ENCODE peak calls at places on chromosomes 12 and 14, in seven cellular contexts. One of them, this sample, is unnamed.

GRCh38 chr12:57504033-57504432 is 16.2 kb downstream of the MARS1 start:
- DNase-seq in renal cortical epithelial cell: no peak
- DNase-seq in CD8-positive, alpha-beta memory T cell: no peak
- DNase-seq in SK-MEL-5: no peak
- DNase-seq in D341Med: no peak
- DNase-seq in NCI-H1048: no peak
- DNase-seq in adrenal gland: no peak
- DNase-seq in this sample: no peak

GRCh38 chr12:30930238-30931010 is 3.9 kb downstream of the TSPAN11 start:
- DNase-seq in CD8-positive, alpha-beta memory T cell: no peak
- DNase-seq in D341Med: no peak
- DNase-seq in renal cortical epithelial cell: no peak
- DNase-seq in adrenal gland: no peak
- DNase-seq in SK-MEL-5: no peak
- DNase-seq in NCI-H1048: no peak
- DNase-seq in this sample: no peak

GRCh38 chr12:131074221-131075083 is 120.7 kb downstream of the ADGRD1 start:
- DNase-seq in CD8-positive, alpha-beta memory T cell: no peak
- DNase-seq in SK-MEL-5: no peak
- DNase-seq in D341Med: no peak
- DNase-seq in adrenal gland: peak; percentile 48
- DNase-seq in renal cortical epithelial cell: no peak
- DNase-seq in NCI-H1048: no peak
- DNase-seq in this sample: no peak

GRCh38 chr12:131619106-131619642 is 91.7 kb upstream of the SFSWAP start:
- DNase-seq in NCI-H1048: no peak
- DNase-seq in adrenal gland: no peak
- DNase-seq in renal cortical epithelial cell: no peak
- DNase-seq in SK-MEL-5: no peak
- DNase-seq in D341Med: no peak
- DNase-seq in CD8-positive, alpha-beta memory T cell: no peak
- DNase-seq in this sample: no peak

GRCh38 chr14:96398432-96398831 is 6.5 kb downstream of the AK7 start:
- DNase-seq in CD8-positive, alpha-beta memory T cell: no peak
- DNase-seq in SK-MEL-5: no peak
- DNase-seq in D341Med: no peak
- DNase-seq in adrenal gland: no peak
- DNase-seq in renal cortical epithelial cell: no peak
- DNase-seq in NCI-H1048: no peak
- DNase-seq in this sample: no peak

GRCh38 chr14:38593477-38593876 is 337.6 kb upstream of the CLEC14A start:
- DNase-seq in SK-MEL-5: no peak
- DNase-seq in adrenal gland: no peak
- DNase-seq in CD8-positive, alpha-beta memory T cell: no peak
- DNase-seq in NCI-H1048: no peak
- DNase-seq in D341Med: no peak
- DNase-seq in renal cortical epithelial cell: no peak
- DNase-seq in this sample: no peak

GRCh38 chr14:101022916-101023435 is 119.5 kb upstream of the RTL1 start:
- DNase-seq in adrenal gland: no peak
- DNase-seq in CD8-positive, alpha-beta memory T cell: no peak
- DNase-seq in renal cortical epithelial cell: no peak
- DNase-seq in SK-MEL-5: no peak
- DNase-seq in NCI-H1048: no peak
- DNase-seq in D341Med: no peak
- DNase-seq in this sample: no peak

GRCh38 chr14:96888593-96888992 is 91.4 kb downstream of the VRK1 start:
- DNase-seq in adrenal gland: no peak
- DNase-seq in SK-MEL-5: peak; percentile 21
- DNase-seq in D341Med: no peak
- DNase-seq in NCI-H1048: no peak
- DNase-seq in CD8-positive, alpha-beta memory T cell: no peak
- DNase-seq in renal cortical epithelial cell: no peak
- DNase-seq in this sample: no peak

GRCh38 chr12:132066749-132067148 is 77.4 kb downstream of the DDX51 start:
- DNase-seq in D341Med: no peak
- DNase-seq in SK-MEL-5: no peak
- DNase-seq in NCI-H1048: no peak
- DNase-seq in CD8-positive, alpha-beta memory T cell: no peak
- DNase-seq in renal cortical epithelial cell: no peak
- DNase-seq in adrenal gland: no peak
- DNase-seq in this sample: no peak

GRCh38 chr14:95415993-95416392 is 96.3 kb upstream of the CLMN start:
- DNase-seq in adrenal gland: no peak
- DNase-seq in CD8-positive, alpha-beta memory T cell: no peak
- DNase-seq in D341Med: no peak
- DNase-seq in renal cortical epithelial cell: no peak
- DNase-seq in NCI-H1048: no peak
- DNase-seq in SK-MEL-5: no peak
- DNase-seq in this sample: no peak

GRCh38 chr12:132834181-132834711 is 5.6 kb upstream of the GOLGA3 start:
- DNase-seq in NCI-H1048: no peak
- DNase-seq in renal cortical epithelial cell: no peak
- DNase-seq in D341Med: no peak
- DNase-seq in SK-MEL-5: no peak
- DNase-seq in CD8-positive, alpha-beta memory T cell: peak; percentile 20
- DNase-seq in adrenal gland: no peak
- DNase-seq in this sample: no peak

GRCh38 chr12:106098691-106099200 is 40.0 kb downstream of the NUAK1 start:
- DNase-seq in NCI-H1048: no peak
- DNase-seq in adrenal gland: no peak
- DNase-seq in CD8-positive, alpha-beta memory T cell: no peak
- DNase-seq in renal cortical epithelial cell: no peak
- DNase-seq in SK-MEL-5: no peak
- DNase-seq in D341Med: no peak
- DNase-seq in this sample: no peak

GRCh38 chr12:130669797-130670196 is 46.3 kb downstream of the RIMBP2 start:
- DNase-seq in adrenal gland: no peak
- DNase-seq in CD8-positive, alpha-beta memory T cell: no peak
- DNase-seq in SK-MEL-5: no peak
- DNase-seq in NCI-H1048: no peak
- DNase-seq in renal cortical epithelial cell: no peak
- DNase-seq in D341Med: no peak
- DNase-seq in this sample: no peak

GRCh38 chr12:79512068-79512467 is 178.7 kb downstream of the PAWR start:
- DNase-seq in NCI-H1048: no peak
- DNase-seq in adrenal gland: no peak
- DNase-seq in SK-MEL-5: peak; percentile 49
- DNase-seq in renal cortical epithelial cell: no peak
- DNase-seq in CD8-positive, alpha-beta memory T cell: no peak
- DNase-seq in D341Med: no peak
- DNase-seq in this sample: no peak

GRCh38 chr14:88553886-88554457 is 835 bp downstream of the PTPN21 start:
- DNase-seq in adrenal gland: no peak
- DNase-seq in renal cortical epithelial cell: no peak
- DNase-seq in CD8-positive, alpha-beta memory T cell: no peak
- DNase-seq in NCI-H1048: no peak
- DNase-seq in SK-MEL-5: peak; percentile 3
- DNase-seq in D341Med: no peak
- DNase-seq in this sample: no peak

GRCh38 chr12:31204995-31205582 is 120.9 kb downstream of the SINHCAF start:
- DNase-seq in D341Med: no peak
- DNase-seq in SK-MEL-5: peak; percentile 97
- DNase-seq in renal cortical epithelial cell: peak; percentile 43
- DNase-seq in adrenal gland: no peak
- DNase-seq in CD8-positive, alpha-beta memory T cell: no peak
- DNase-seq in NCI-H1048: peak; percentile 51
- DNase-seq in this sample: no peak

GRCh38 chr12:130115646-130116045 is 46.6 kb upstream of the FZD10 start:
- DNase-seq in D341Med: no peak
- DNase-seq in NCI-H1048: no peak
- DNase-seq in CD8-positive, alpha-beta memory T cell: no peak
- DNase-seq in renal cortical epithelial cell: no peak
- DNase-seq in SK-MEL-5: no peak
- DNase-seq in adrenal gland: no peak
- DNase-seq in this sample: no peak

GRCh38 chr14:72644758-72645489 is 249.0 kb downstream of the DPF3 start:
- DNase-seq in NCI-H1048: no peak
- DNase-seq in CD8-positive, alpha-beta memory T cell: no peak
- DNase-seq in renal cortical epithelial cell: no peak
- DNase-seq in adrenal gland: no peak
- DNase-seq in SK-MEL-5: peak; percentile 13
- DNase-seq in D341Med: no peak
- DNase-seq in this sample: no peak

GRCh38 chr14:105888151-105888550 is 361.8 kb downstream of the TMEM121 start:
- DNase-seq in adrenal gland: no peak
- DNase-seq in CD8-positive, alpha-beta memory T cell: no peak
- DNase-seq in renal cortical epithelial cell: no peak
- DNase-seq in NCI-H1048: no peak
- DNase-seq in D341Med: no peak
- DNase-seq in SK-MEL-5: no peak
- DNase-seq in this sample: no peak

GRCh38 chr14:68471029-68471963 is 321.6 kb downstream of the ZFP36L1 start:
- DNase-seq in SK-MEL-5: no peak
- DNase-seq in adrenal gland: no peak
- DNase-seq in D341Med: no peak
- DNase-seq in renal cortical epithelial cell: no peak
- DNase-seq in CD8-positive, alpha-beta memory T cell: no peak
- DNase-seq in NCI-H1048: no peak
- DNase-seq in this sample: no peak